ENCODE peak calls at places on chromosomes 7 and 10, in five cellular contexts. One of them, this sample, is unnamed.
A peak's percentile ranks its signal among the peaks of the same experiment; 100 is the strongest.

GRCh38 chr7:95420996-95421846 is 13.6 kb downstream of the PON2 start:
- DNase-seq in esophagus squamous epithelium: no peak
- DNase-seq in activated gamma-delta T cell treated with anti-CD3 and anti-CD28 coated beads, Interleukin-2, amount 50 U/mL, for 16 hours: no peak
- DNase-seq in epithelial cell of esophagus: peak; percentile 16
- DNase-seq in stimulated activated CD8-positive, alpha-beta memory T cell treated with anti-CD3 and anti-CD28 coated beads, Interleukin-15, amount 100 ng/mL, for 24 hours: no peak
- DNase-seq in this sample: no peak

GRCh38 chr10:12412671-12413368 is 63.5 kb downstream of the CAMK1D start:
- DNase-seq in esophagus squamous epithelium: no peak
- DNase-seq in activated gamma-delta T cell treated with anti-CD3 and anti-CD28 coated beads, Interleukin-2, amount 50 U/mL, for 16 hours: no peak
- DNase-seq in stimulated activated CD8-positive, alpha-beta memory T cell treated with anti-CD3 and anti-CD28 coated beads, Interleukin-15, amount 100 ng/mL, for 24 hours: no peak
- DNase-seq in epithelial cell of esophagus: no peak
- DNase-seq in this sample: no peak

GRCh38 chr7:91634485-91635177 is 245.9 kb downstream of the MTERF1 start:
- DNase-seq in stimulated activated CD8-positive, alpha-beta memory T cell treated with anti-CD3 and anti-CD28 coated beads, Interleukin-15, amount 100 ng/mL, for 24 hours: no peak
- DNase-seq in epithelial cell of esophagus: peak; percentile 49
- DNase-seq in esophagus squamous epithelium: no peak
- DNase-seq in activated gamma-delta T cell treated with anti-CD3 and anti-CD28 coated beads, Interleukin-2, amount 50 U/mL, for 16 hours: no peak
- DNase-seq in this sample: no peak

GRCh38 chr7:82605247-82605864 is 161.8 kb upstream of the CACNA2D1 start:
- DNase-seq in epithelial cell of esophagus: peak; percentile 48
- DNase-seq in stimulated activated CD8-positive, alpha-beta memory T cell treated with anti-CD3 and anti-CD28 coated beads, Interleukin-15, amount 100 ng/mL, for 24 hours: no peak
- DNase-seq in activated gamma-delta T cell treated with anti-CD3 and anti-CD28 coated beads, Interleukin-2, amount 50 U/mL, for 16 hours: no peak
- DNase-seq in esophagus squamous epithelium: no peak
- DNase-seq in this sample: no peak

GRCh38 chr10:79346388-79347225 is 662 bp upstream of the PPIF start:
- DNase-seq in activated gamma-delta T cell treated with anti-CD3 and anti-CD28 coated beads, Interleukin-2, amount 50 U/mL, for 16 hours: no peak
- DNase-seq in esophagus squamous epithelium: no peak
- DNase-seq in stimulated activated CD8-positive, alpha-beta memory T cell treated with anti-CD3 and anti-CD28 coated beads, Interleukin-15, amount 100 ng/mL, for 24 hours: no peak
- DNase-seq in epithelial cell of esophagus: no peak
- DNase-seq in this sample: no peak

GRCh38 chr7:156017916-156018700 is 205.8 kb upstream of the SHH start:
- DNase-seq in stimulated activated CD8-positive, alpha-beta memory T cell treated with anti-CD3 and anti-CD28 coated beads, Interleukin-15, amount 100 ng/mL, for 24 hours: no peak
- DNase-seq in esophagus squamous epithelium: no peak
- DNase-seq in activated gamma-delta T cell treated with anti-CD3 and anti-CD28 coated beads, Interleukin-2, amount 50 U/mL, for 16 hours: no peak
- DNase-seq in epithelial cell of esophagus: no peak
- DNase-seq in this sample: no peak

GRCh38 chr7:41880107-41880506 is 177.2 kb upstream of the INHBA start:
- DNase-seq in epithelial cell of esophagus: no peak
- DNase-seq in activated gamma-delta T cell treated with anti-CD3 and anti-CD28 coated beads, Interleukin-2, amount 50 U/mL, for 16 hours: no peak
- DNase-seq in stimulated activated CD8-positive, alpha-beta memory T cell treated with anti-CD3 and anti-CD28 coated beads, Interleukin-15, amount 100 ng/mL, for 24 hours: no peak
- DNase-seq in esophagus squamous epithelium: no peak
- DNase-seq in this sample: no peak

GRCh38 chr7:29127527-29127926 is 18.8 kb downstream of the CPVL start:
- DNase-seq in esophagus squamous epithelium: no peak
- DNase-seq in activated gamma-delta T cell treated with anti-CD3 and anti-CD28 coated beads, Interleukin-2, amount 50 U/mL, for 16 hours: no peak
- DNase-seq in epithelial cell of esophagus: no peak
- DNase-seq in stimulated activated CD8-positive, alpha-beta memory T cell treated with anti-CD3 and anti-CD28 coated beads, Interleukin-15, amount 100 ng/mL, for 24 hours: no peak
- DNase-seq in this sample: no peak

GRCh38 chr10:34911661-34912205 is 96.6 kb upstream of the PARD3 start:
- DNase-seq in activated gamma-delta T cell treated with anti-CD3 and anti-CD28 coated beads, Interleukin-2, amount 50 U/mL, for 16 hours: no peak
- DNase-seq in esophagus squamous epithelium: no peak
- DNase-seq in epithelial cell of esophagus: no peak
- DNase-seq in stimulated activated CD8-positive, alpha-beta memory T cell treated with anti-CD3 and anti-CD28 coated beads, Interleukin-15, amount 100 ng/mL, for 24 hours: no peak
- DNase-seq in this sample: no peak

GRCh38 chr7:157799076-157799685 is 462.4 kb downstream of the DNAJB6 start:
- DNase-seq in esophagus squamous epithelium: no peak
- DNase-seq in stimulated activated CD8-positive, alpha-beta memory T cell treated with anti-CD3 and anti-CD28 coated beads, Interleukin-15, amount 100 ng/mL, for 24 hours: no peak
- DNase-seq in epithelial cell of esophagus: no peak
- DNase-seq in activated gamma-delta T cell treated with anti-CD3 and anti-CD28 coated beads, Interleukin-2, amount 50 U/mL, for 16 hours: no peak
- DNase-seq in this sample: no peak

GRCh38 chr7:110090113-110090820 is 1000.7 kb upstream of the LRRN3 start:
- DNase-seq in activated gamma-delta T cell treated with anti-CD3 and anti-CD28 coated beads, Interleukin-2, amount 50 U/mL, for 16 hours: no peak
- DNase-seq in epithelial cell of esophagus: peak; percentile 55
- DNase-seq in stimulated activated CD8-positive, alpha-beta memory T cell treated with anti-CD3 and anti-CD28 coated beads, Interleukin-15, amount 100 ng/mL, for 24 hours: no peak
- DNase-seq in esophagus squamous epithelium: no peak
- DNase-seq in this sample: peak; percentile 17

GRCh38 chr7:90178592-90179279 is 24.5 kb downstream of the STEAP1 start:
- DNase-seq in activated gamma-delta T cell treated with anti-CD3 and anti-CD28 coated beads, Interleukin-2, amount 50 U/mL, for 16 hours: no peak
- DNase-seq in epithelial cell of esophagus: peak; percentile 88
- DNase-seq in esophagus squamous epithelium: no peak
- DNase-seq in stimulated activated CD8-positive, alpha-beta memory T cell treated with anti-CD3 and anti-CD28 coated beads, Interleukin-15, amount 100 ng/mL, for 24 hours: no peak
- DNase-seq in this sample: peak; percentile 84

GRCh38 chr10:131641231-131641630 is 259.6 kb upstream of the PPP2R2D start:
- DNase-seq in activated gamma-delta T cell treated with anti-CD3 and anti-CD28 coated beads, Interleukin-2, amount 50 U/mL, for 16 hours: no peak
- DNase-seq in epithelial cell of esophagus: no peak
- DNase-seq in stimulated activated CD8-positive, alpha-beta memory T cell treated with anti-CD3 and anti-CD28 coated beads, Interleukin-15, amount 100 ng/mL, for 24 hours: no peak
- DNase-seq in esophagus squamous epithelium: no peak
- DNase-seq in this sample: no peak

GRCh38 chr7:134892963-134893362 is 93.3 kb upstream of the AGBL3 start:
- DNase-seq in stimulated activated CD8-positive, alpha-beta memory T cell treated with anti-CD3 and anti-CD28 coated beads, Interleukin-15, amount 100 ng/mL, for 24 hours: no peak
- DNase-seq in esophagus squamous epithelium: no peak
- DNase-seq in activated gamma-delta T cell treated with anti-CD3 and anti-CD28 coated beads, Interleukin-2, amount 50 U/mL, for 16 hours: no peak
- DNase-seq in epithelial cell of esophagus: no peak
- DNase-seq in this sample: no peak

GRCh38 chr10:60901561-60902235 is 42.3 kb downstream of the RHOBTB1 start:
- DNase-seq in epithelial cell of esophagus: peak; percentile 8
- DNase-seq in activated gamma-delta T cell treated with anti-CD3 and anti-CD28 coated beads, Interleukin-2, amount 50 U/mL, for 16 hours: no peak
- DNase-seq in stimulated activated CD8-positive, alpha-beta memory T cell treated with anti-CD3 and anti-CD28 coated beads, Interleukin-15, amount 100 ng/mL, for 24 hours: no peak
- DNase-seq in esophagus squamous epithelium: no peak
- DNase-seq in this sample: no peak

GRCh38 chr7:17690030-17690429 is 250.3 kb downstream of the SNX13 start:
- DNase-seq in epithelial cell of esophagus: peak; percentile 65
- DNase-seq in stimulated activated CD8-positive, alpha-beta memory T cell treated with anti-CD3 and anti-CD28 coated beads, Interleukin-15, amount 100 ng/mL, for 24 hours: no peak
- DNase-seq in activated gamma-delta T cell treated with anti-CD3 and anti-CD28 coated beads, Interleukin-2, amount 50 U/mL, for 16 hours: no peak
- DNase-seq in esophagus squamous epithelium: no peak
- DNase-seq in this sample: no peak

GRCh38 chr10:122140477-122140902 is 130.6 kb upstream of the BTBD16 start:
- DNase-seq in epithelial cell of esophagus: peak; percentile 75
- DNase-seq in stimulated activated CD8-positive, alpha-beta memory T cell treated with anti-CD3 and anti-CD28 coated beads, Interleukin-15, amount 100 ng/mL, for 24 hours: no peak
- DNase-seq in activated gamma-delta T cell treated with anti-CD3 and anti-CD28 coated beads, Interleukin-2, amount 50 U/mL, for 16 hours: no peak
- DNase-seq in esophagus squamous epithelium: no peak
- DNase-seq in this sample: no peak

GRCh38 chr10:125048101-125048864 is 106.4 kb downstream of the ZRANB1 start:
- DNase-seq in esophagus squamous epithelium: no peak
- DNase-seq in activated gamma-delta T cell treated with anti-CD3 and anti-CD28 coated beads, Interleukin-2, amount 50 U/mL, for 16 hours: peak; percentile 50
- DNase-seq in epithelial cell of esophagus: peak; percentile 81
- DNase-seq in stimulated activated CD8-positive, alpha-beta memory T cell treated with anti-CD3 and anti-CD28 coated beads, Interleukin-15, amount 100 ng/mL, for 24 hours: peak; percentile 36
- DNase-seq in this sample: peak; percentile 57

GRCh38 chr10:131654471-131655087 is 246.2 kb upstream of the PPP2R2D start:
- DNase-seq in stimulated activated CD8-positive, alpha-beta memory T cell treated with anti-CD3 and anti-CD28 coated beads, Interleukin-15, amount 100 ng/mL, for 24 hours: no peak
- DNase-seq in activated gamma-delta T cell treated with anti-CD3 and anti-CD28 coated beads, Interleukin-2, amount 50 U/mL, for 16 hours: no peak
- DNase-seq in epithelial cell of esophagus: no peak
- DNase-seq in esophagus squamous epithelium: no peak
- DNase-seq in this sample: no peak

GRCh38 chr10:24469993-24470392 is 253.7 kb downstream of the ARHGAP21 start:
- DNase-seq in activated gamma-delta T cell treated with anti-CD3 and anti-CD28 coated beads, Interleukin-2, amount 50 U/mL, for 16 hours: no peak
- DNase-seq in stimulated activated CD8-positive, alpha-beta memory T cell treated with anti-CD3 and anti-CD28 coated beads, Interleukin-15, amount 100 ng/mL, for 24 hours: no peak
- DNase-seq in esophagus squamous epithelium: no peak
- DNase-seq in epithelial cell of esophagus: no peak
- DNase-seq in this sample: no peak

GRCh38 chr10:80100861-80101695 is 22.6 kb downstream of the TMEM254 start:
- DNase-seq in stimulated activated CD8-positive, alpha-beta memory T cell treated with anti-CD3 and anti-CD28 coated beads, Interleukin-15, amount 100 ng/mL, for 24 hours: no peak
- DNase-seq in epithelial cell of esophagus: peak; percentile 94
- DNase-seq in esophagus squamous epithelium: no peak
- DNase-seq in activated gamma-delta T cell treated with anti-CD3 and anti-CD28 coated beads, Interleukin-2, amount 50 U/mL, for 16 hours: no peak
- DNase-seq in this sample: no peak

GRCh38 chr7:55517936-55518689 is 54.2 kb downstream of the VOPP1 start:
- DNase-seq in epithelial cell of esophagus: no peak
- DNase-seq in activated gamma-delta T cell treated with anti-CD3 and anti-CD28 coated beads, Interleukin-2, amount 50 U/mL, for 16 hours: no peak
- DNase-seq in stimulated activated CD8-positive, alpha-beta memory T cell treated with anti-CD3 and anti-CD28 coated beads, Interleukin-15, amount 100 ng/mL, for 24 hours: no peak
- DNase-seq in esophagus squamous epithelium: no peak
- DNase-seq in this sample: no peak

GRCh38 chr10:58023341-58024073 is 244.2 kb downstream of the IPMK start:
- DNase-seq in activated gamma-delta T cell treated with anti-CD3 and anti-CD28 coated beads, Interleukin-2, amount 50 U/mL, for 16 hours: no peak
- DNase-seq in stimulated activated CD8-positive, alpha-beta memory T cell treated with anti-CD3 and anti-CD28 coated beads, Interleukin-15, amount 100 ng/mL, for 24 hours: no peak
- DNase-seq in epithelial cell of esophagus: peak; percentile 81
- DNase-seq in esophagus squamous epithelium: no peak
- DNase-seq in this sample: peak; percentile 43

GRCh38 chr10:117454502-117454901 is 79.3 kb upstream of the PDZD8 start:
- DNase-seq in esophagus squamous epithelium: no peak
- DNase-seq in epithelial cell of esophagus: peak; percentile 45
- DNase-seq in activated gamma-delta T cell treated with anti-CD3 and anti-CD28 coated beads, Interleukin-2, amount 50 U/mL, for 16 hours: no peak
- DNase-seq in stimulated activated CD8-positive, alpha-beta memory T cell treated with anti-CD3 and anti-CD28 coated beads, Interleukin-15, amount 100 ng/mL, for 24 hours: no peak
- DNase-seq in this sample: no peak

GRCh38 chr10:29377333-29377961 is 88.6 kb downstream of the LYZL1 start:
- DNase-seq in stimulated activated CD8-positive, alpha-beta memory T cell treated with anti-CD3 and anti-CD28 coated beads, Interleukin-15, amount 100 ng/mL, for 24 hours: no peak
- DNase-seq in esophagus squamous epithelium: no peak
- DNase-seq in activated gamma-delta T cell treated with anti-CD3 and anti-CD28 coated beads, Interleukin-2, amount 50 U/mL, for 16 hours: no peak
- DNase-seq in epithelial cell of esophagus: peak; percentile 38
- DNase-seq in this sample: no peak

GRCh38 chr10:76779163-76779820 is 858.3 kb downstream of the KCNMA1 start:
- DNase-seq in epithelial cell of esophagus: peak; percentile 7
- DNase-seq in activated gamma-delta T cell treated with anti-CD3 and anti-CD28 coated beads, Interleukin-2, amount 50 U/mL, for 16 hours: no peak
- DNase-seq in stimulated activated CD8-positive, alpha-beta memory T cell treated with anti-CD3 and anti-CD28 coated beads, Interleukin-15, amount 100 ng/mL, for 24 hours: no peak
- DNase-seq in esophagus squamous epithelium: no peak
- DNase-seq in this sample: no peak

GRCh38 chr7:150931199-150931869 is 46.8 kb downstream of the KCNH2 start:
- DNase-seq in activated gamma-delta T cell treated with anti-CD3 and anti-CD28 coated beads, Interleukin-2, amount 50 U/mL, for 16 hours: peak; percentile 13
- DNase-seq in esophagus squamous epithelium: no peak
- DNase-seq in epithelial cell of esophagus: no peak
- DNase-seq in stimulated activated CD8-positive, alpha-beta memory T cell treated with anti-CD3 and anti-CD28 coated beads, Interleukin-15, amount 100 ng/mL, for 24 hours: no peak
- DNase-seq in this sample: no peak

GRCh38 chr7:7761340-7761973 is 43.0 kb upstream of the RPA3 start:
- DNase-seq in activated gamma-delta T cell treated with anti-CD3 and anti-CD28 coated beads, Interleukin-2, amount 50 U/mL, for 16 hours: no peak
- DNase-seq in esophagus squamous epithelium: no peak
- DNase-seq in epithelial cell of esophagus: peak; percentile 68
- DNase-seq in stimulated activated CD8-positive, alpha-beta memory T cell treated with anti-CD3 and anti-CD28 coated beads, Interleukin-15, amount 100 ng/mL, for 24 hours: no peak
- DNase-seq in this sample: peak; percentile 58

GRCh38 chr7:105003875-105004510 is 10.0 kb upstream of the KMT2E start:
- DNase-seq in epithelial cell of esophagus: no peak
- DNase-seq in stimulated activated CD8-positive, alpha-beta memory T cell treated with anti-CD3 and anti-CD28 coated beads, Interleukin-15, amount 100 ng/mL, for 24 hours: no peak
- DNase-seq in esophagus squamous epithelium: no peak
- DNase-seq in activated gamma-delta T cell treated with anti-CD3 and anti-CD28 coated beads, Interleukin-2, amount 50 U/mL, for 16 hours: no peak
- DNase-seq in this sample: no peak

GRCh38 chr10:103139803-103140202 is 53.3 kb downstream of the NT5C2 start:
- DNase-seq in stimulated activated CD8-positive, alpha-beta memory T cell treated with anti-CD3 and anti-CD28 coated beads, Interleukin-15, amount 100 ng/mL, for 24 hours: no peak
- DNase-seq in esophagus squamous epithelium: no peak
- DNase-seq in epithelial cell of esophagus: peak; percentile 20
- DNase-seq in activated gamma-delta T cell treated with anti-CD3 and anti-CD28 coated beads, Interleukin-2, amount 50 U/mL, for 16 hours: no peak
- DNase-seq in this sample: no peak

GRCh38 chr7:132580717-132581285 is 4.5 kb upstream of the PLXNA4 start:
- DNase-seq in stimulated activated CD8-positive, alpha-beta memory T cell treated with anti-CD3 and anti-CD28 coated beads, Interleukin-15, amount 100 ng/mL, for 24 hours: peak; percentile 26
- DNase-seq in activated gamma-delta T cell treated with anti-CD3 and anti-CD28 coated beads, Interleukin-2, amount 50 U/mL, for 16 hours: peak; percentile 48
- DNase-seq in esophagus squamous epithelium: no peak
- DNase-seq in epithelial cell of esophagus: peak; percentile 80
- DNase-seq in this sample: peak; percentile 60

GRCh38 chr7:22251906-22252495 is 105.0 kb downstream of the RAPGEF5 start:
- DNase-seq in activated gamma-delta T cell treated with anti-CD3 and anti-CD28 coated beads, Interleukin-2, amount 50 U/mL, for 16 hours: no peak
- DNase-seq in epithelial cell of esophagus: no peak
- DNase-seq in stimulated activated CD8-positive, alpha-beta memory T cell treated with anti-CD3 and anti-CD28 coated beads, Interleukin-15, amount 100 ng/mL, for 24 hours: no peak
- DNase-seq in esophagus squamous epithelium: no peak
- DNase-seq in this sample: no peak

GRCh38 chr10:104548090-104548489 is 93.0 kb upstream of the SORCS3 start:
- DNase-seq in esophagus squamous epithelium: no peak
- DNase-seq in activated gamma-delta T cell treated with anti-CD3 and anti-CD28 coated beads, Interleukin-2, amount 50 U/mL, for 16 hours: no peak
- DNase-seq in epithelial cell of esophagus: peak; percentile 61
- DNase-seq in stimulated activated CD8-positive, alpha-beta memory T cell treated with anti-CD3 and anti-CD28 coated beads, Interleukin-15, amount 100 ng/mL, for 24 hours: no peak
- DNase-seq in this sample: no peak

GRCh38 chr7:21773326-21773725 is 172.4 kb downstream of the CDCA7L start:
- DNase-seq in epithelial cell of esophagus: no peak
- DNase-seq in activated gamma-delta T cell treated with anti-CD3 and anti-CD28 coated beads, Interleukin-2, amount 50 U/mL, for 16 hours: no peak
- DNase-seq in stimulated activated CD8-positive, alpha-beta memory T cell treated with anti-CD3 and anti-CD28 coated beads, Interleukin-15, amount 100 ng/mL, for 24 hours: no peak
- DNase-seq in esophagus squamous epithelium: no peak
- DNase-seq in this sample: no peak

GRCh38 chr10:47027108-47027811 is 116.0 kb downstream of the PTPN20 start:
- DNase-seq in stimulated activated CD8-positive, alpha-beta memory T cell treated with anti-CD3 and anti-CD28 coated beads, Interleukin-15, amount 100 ng/mL, for 24 hours: no peak
- DNase-seq in epithelial cell of esophagus: no peak
- DNase-seq in activated gamma-delta T cell treated with anti-CD3 and anti-CD28 coated beads, Interleukin-2, amount 50 U/mL, for 16 hours: no peak
- DNase-seq in esophagus squamous epithelium: no peak
- DNase-seq in this sample: no peak

GRCh38 chr10:78968300-78968943 is 100.3 kb upstream of the ZMIZ1 start:
- DNase-seq in epithelial cell of esophagus: no peak
- DNase-seq in stimulated activated CD8-positive, alpha-beta memory T cell treated with anti-CD3 and anti-CD28 coated beads, Interleukin-15, amount 100 ng/mL, for 24 hours: no peak
- DNase-seq in activated gamma-delta T cell treated with anti-CD3 and anti-CD28 coated beads, Interleukin-2, amount 50 U/mL, for 16 hours: no peak
- DNase-seq in esophagus squamous epithelium: no peak
- DNase-seq in this sample: no peak

GRCh38 chr10:114893248-114893647 is 44.7 kb upstream of the TRUB1 start:
- DNase-seq in epithelial cell of esophagus: no peak
- DNase-seq in stimulated activated CD8-positive, alpha-beta memory T cell treated with anti-CD3 and anti-CD28 coated beads, Interleukin-15, amount 100 ng/mL, for 24 hours: no peak
- DNase-seq in esophagus squamous epithelium: no peak
- DNase-seq in activated gamma-delta T cell treated with anti-CD3 and anti-CD28 coated beads, Interleukin-2, amount 50 U/mL, for 16 hours: no peak
- DNase-seq in this sample: no peak

GRCh38 chr10:34808789-34809745 is 6.0 kb downstream of the PARD3 start:
- DNase-seq in esophagus squamous epithelium: no peak
- DNase-seq in activated gamma-delta T cell treated with anti-CD3 and anti-CD28 coated beads, Interleukin-2, amount 50 U/mL, for 16 hours: no peak
- DNase-seq in epithelial cell of esophagus: peak; percentile 43
- DNase-seq in stimulated activated CD8-positive, alpha-beta memory T cell treated with anti-CD3 and anti-CD28 coated beads, Interleukin-15, amount 100 ng/mL, for 24 hours: no peak
- DNase-seq in this sample: no peak

This sample was measured in Panc1.